ENCODE peak calls at places on chromosome 6, in nine cellular contexts. One of them, this sample, is unnamed.

GRCh38 chr6:35668096-35668495 is 20.6 kb downstream of the FKBP5 start:
- DNase-seq in DMS79: no peak
- DNase-seq in A172: no peak
- DNase-seq in CD8-positive, alpha-beta T cell: no peak
- DNase-seq in hepatic stellate cell: no peak
- DNase-seq in GM20000: no peak
- DNase-seq in HS-5: no peak
- DNase-seq in SK-N-SH: no peak
- DNase-seq in stimulated activated CD8-positive, alpha-beta memory T cell treated with anti-CD3 and anti-CD28 coated beads, Interleukin-15, amount 100 ng/mL, for 4 hours: no peak
- DNase-seq in this sample: no peak

GRCh38 chr6:34032856-34033255 is 113.0 kb downstream of the GRM4 start:
- DNase-seq in stimulated activated CD8-positive, alpha-beta memory T cell treated with anti-CD3 and anti-CD28 coated beads, Interleukin-15, amount 100 ng/mL, for 4 hours: no peak
- DNase-seq in HS-5: no peak
- DNase-seq in SK-N-SH: no peak
- DNase-seq in A172: no peak
- DNase-seq in hepatic stellate cell: no peak
- DNase-seq in GM20000: no peak
- DNase-seq in DMS79: no peak
- DNase-seq in CD8-positive, alpha-beta T cell: no peak
- DNase-seq in this sample: no peak

GRCh38 chr6:37008484-37009186 is 3.2 kb downstream of the FGD2 start:
- DNase-seq in CD8-positive, alpha-beta T cell: no peak
- DNase-seq in stimulated activated CD8-positive, alpha-beta memory T cell treated with anti-CD3 and anti-CD28 coated beads, Interleukin-15, amount 100 ng/mL, for 4 hours: no peak
- DNase-seq in A172: no peak
- DNase-seq in HS-5: no peak
- DNase-seq in hepatic stellate cell: no peak
- DNase-seq in DMS79: no peak
- DNase-seq in GM20000: no peak
- DNase-seq in SK-N-SH: no peak
- DNase-seq in this sample: no peak

GRCh38 chr6:68738039-68738438 is 103.0 kb downstream of the ADGRB3 start:
- DNase-seq in A172: no peak
- DNase-seq in HS-5: no peak
- DNase-seq in stimulated activated CD8-positive, alpha-beta memory T cell treated with anti-CD3 and anti-CD28 coated beads, Interleukin-15, amount 100 ng/mL, for 4 hours: no peak
- DNase-seq in GM20000: no peak
- DNase-seq in DMS79: no peak
- DNase-seq in SK-N-SH: no peak
- DNase-seq in hepatic stellate cell: no peak
- DNase-seq in CD8-positive, alpha-beta T cell: no peak
- DNase-seq in this sample: no peak

GRCh38 chr6:13226071-13226470 is 102.3 kb downstream of the TBC1D7 start:
- DNase-seq in GM20000: no peak
- DNase-seq in DMS79: no peak
- DNase-seq in HS-5: no peak
- DNase-seq in stimulated activated CD8-positive, alpha-beta memory T cell treated with anti-CD3 and anti-CD28 coated beads, Interleukin-15, amount 100 ng/mL, for 4 hours: no peak
- DNase-seq in SK-N-SH: no peak
- DNase-seq in A172: no peak
- DNase-seq in hepatic stellate cell: no peak
- DNase-seq in CD8-positive, alpha-beta T cell: no peak
- DNase-seq in this sample: no peak

GRCh38 chr6:37340639-37340943 is 13.2 kb upstream of the RNF8 start:
- DNase-seq in CD8-positive, alpha-beta T cell: no peak
- DNase-seq in HS-5: no peak
- DNase-seq in hepatic stellate cell: no peak
- DNase-seq in A172: no peak
- DNase-seq in GM20000: no peak
- DNase-seq in SK-N-SH: no peak
- DNase-seq in DMS79: no peak
- DNase-seq in stimulated activated CD8-positive, alpha-beta memory T cell treated with anti-CD3 and anti-CD28 coated beads, Interleukin-15, amount 100 ng/mL, for 4 hours: no peak
- DNase-seq in this sample: no peak

GRCh38 chr6:141682391-141682790 is 450.3 kb upstream of the GJE1 start:
- DNase-seq in hepatic stellate cell: no peak
- DNase-seq in CD8-positive, alpha-beta T cell: no peak
- DNase-seq in stimulated activated CD8-positive, alpha-beta memory T cell treated with anti-CD3 and anti-CD28 coated beads, Interleukin-15, amount 100 ng/mL, for 4 hours: no peak
- DNase-seq in A172: no peak
- DNase-seq in GM20000: no peak
- DNase-seq in HS-5: peak; percentile 37
- DNase-seq in DMS79: no peak
- DNase-seq in SK-N-SH: no peak
- DNase-seq in this sample: no peak

GRCh38 chr6:12941422-12941821 is 224.9 kb downstream of the PHACTR1 start:
- DNase-seq in SK-N-SH: no peak
- DNase-seq in GM20000: no peak
- DNase-seq in HS-5: no peak
- DNase-seq in DMS79: no peak
- DNase-seq in stimulated activated CD8-positive, alpha-beta memory T cell treated with anti-CD3 and anti-CD28 coated beads, Interleukin-15, amount 100 ng/mL, for 4 hours: no peak
- DNase-seq in CD8-positive, alpha-beta T cell: no peak
- DNase-seq in A172: peak; percentile 40
- DNase-seq in hepatic stellate cell: no peak
- DNase-seq in this sample: no peak

GRCh38 chr6:6131492-6132109 is 124.9 kb upstream of the NRN1 start:
- DNase-seq in HS-5: no peak
- DNase-seq in hepatic stellate cell: no peak
- DNase-seq in SK-N-SH: peak; percentile 22
- DNase-seq in CD8-positive, alpha-beta T cell: no peak
- DNase-seq in GM20000: peak; percentile 58
- DNase-seq in A172: no peak
- DNase-seq in DMS79: no peak
- DNase-seq in stimulated activated CD8-positive, alpha-beta memory T cell treated with anti-CD3 and anti-CD28 coated beads, Interleukin-15, amount 100 ng/mL, for 4 hours: no peak
- DNase-seq in this sample: peak; percentile 19

GRCh38 chr6:39153766-39154397 is 38.9 kb upstream of the SAYSD1 start:
- DNase-seq in CD8-positive, alpha-beta T cell: no peak
- DNase-seq in A172: no peak
- DNase-seq in GM20000: no peak
- DNase-seq in stimulated activated CD8-positive, alpha-beta memory T cell treated with anti-CD3 and anti-CD28 coated beads, Interleukin-15, amount 100 ng/mL, for 4 hours: no peak
- DNase-seq in DMS79: no peak
- DNase-seq in SK-N-SH: no peak
- DNase-seq in hepatic stellate cell: no peak
- DNase-seq in HS-5: no peak
- DNase-seq in this sample: no peak

GRCh38 chr6:3911130-3911529 is 62.0 kb downstream of the FAM50B start:
- DNase-seq in hepatic stellate cell: no peak
- DNase-seq in DMS79: no peak
- DNase-seq in A172: peak; percentile 32
- DNase-seq in SK-N-SH: no peak
- DNase-seq in GM20000: no peak
- DNase-seq in stimulated activated CD8-positive, alpha-beta memory T cell treated with anti-CD3 and anti-CD28 coated beads, Interleukin-15, amount 100 ng/mL, for 4 hours: no peak
- DNase-seq in HS-5: no peak
- DNase-seq in CD8-positive, alpha-beta T cell: no peak
- DNase-seq in this sample: no peak

GRCh38 chr6:87904041-87904440 is 143.6 kb upstream of the SPACA1 start:
- DNase-seq in hepatic stellate cell: no peak
- DNase-seq in stimulated activated CD8-positive, alpha-beta memory T cell treated with anti-CD3 and anti-CD28 coated beads, Interleukin-15, amount 100 ng/mL, for 4 hours: no peak
- DNase-seq in SK-N-SH: no peak
- DNase-seq in GM20000: no peak
- DNase-seq in CD8-positive, alpha-beta T cell: no peak
- DNase-seq in A172: no peak
- DNase-seq in HS-5: no peak
- DNase-seq in DMS79: no peak
- DNase-seq in this sample: no peak

GRCh38 chr6:110703906-110704594 is 111.2 kb downstream of the CDK19 start:
- DNase-seq in HS-5: no peak
- DNase-seq in hepatic stellate cell: no peak
- DNase-seq in A172: no peak
- DNase-seq in stimulated activated CD8-positive, alpha-beta memory T cell treated with anti-CD3 and anti-CD28 coated beads, Interleukin-15, amount 100 ng/mL, for 4 hours: no peak
- DNase-seq in DMS79: no peak
- DNase-seq in SK-N-SH: no peak
- DNase-seq in CD8-positive, alpha-beta T cell: no peak
- DNase-seq in GM20000: no peak
- DNase-seq in this sample: no peak

GRCh38 chr6:40477246-40478126 is 109.7 kb downstream of the LRFN2 start:
- DNase-seq in DMS79: peak; percentile 54
- DNase-seq in CD8-positive, alpha-beta T cell: peak; percentile 62
- DNase-seq in GM20000: no peak
- DNase-seq in A172: peak; percentile 5
- DNase-seq in hepatic stellate cell: no peak
- DNase-seq in SK-N-SH: peak; percentile 56
- DNase-seq in stimulated activated CD8-positive, alpha-beta memory T cell treated with anti-CD3 and anti-CD28 coated beads, Interleukin-15, amount 100 ng/mL, for 4 hours: peak; percentile 1
- DNase-seq in HS-5: no peak
- DNase-seq in this sample: peak; percentile 25

GRCh38 chr6:43817192-43817591 is 47.2 kb downstream of the VEGFA start:
- DNase-seq in HS-5: no peak
- DNase-seq in DMS79: no peak
- DNase-seq in stimulated activated CD8-positive, alpha-beta memory T cell treated with anti-CD3 and anti-CD28 coated beads, Interleukin-15, amount 100 ng/mL, for 4 hours: no peak
- DNase-seq in GM20000: peak; percentile 41
- DNase-seq in SK-N-SH: no peak
- DNase-seq in hepatic stellate cell: peak; percentile 50
- DNase-seq in CD8-positive, alpha-beta T cell: no peak
- DNase-seq in A172: peak; percentile 55
- DNase-seq in this sample: no peak

GRCh38 chr6:116392158-116393032 is 21.6 kb downstream of the DSE start:
- DNase-seq in GM20000: no peak
- DNase-seq in SK-N-SH: no peak
- DNase-seq in DMS79: no peak
- DNase-seq in stimulated activated CD8-positive, alpha-beta memory T cell treated with anti-CD3 and anti-CD28 coated beads, Interleukin-15, amount 100 ng/mL, for 4 hours: no peak
- DNase-seq in CD8-positive, alpha-beta T cell: peak; percentile 26
- DNase-seq in hepatic stellate cell: no peak
- DNase-seq in A172: no peak
- DNase-seq in HS-5: no peak
- DNase-seq in this sample: peak; percentile 35

GRCh38 chr6:22551280-22551679 is 18.1 kb upstream of the HDGFL1 start:
- DNase-seq in SK-N-SH: no peak
- DNase-seq in CD8-positive, alpha-beta T cell: no peak
- DNase-seq in stimulated activated CD8-positive, alpha-beta memory T cell treated with anti-CD3 and anti-CD28 coated beads, Interleukin-15, amount 100 ng/mL, for 4 hours: no peak
- DNase-seq in DMS79: no peak
- DNase-seq in A172: no peak
- DNase-seq in GM20000: no peak
- DNase-seq in HS-5: no peak
- DNase-seq in hepatic stellate cell: no peak
- DNase-seq in this sample: no peak

GRCh38 chr6:19394051-19394450 is 443.1 kb upstream of the ID4 start:
- DNase-seq in SK-N-SH: no peak
- DNase-seq in GM20000: no peak
- DNase-seq in hepatic stellate cell: no peak
- DNase-seq in HS-5: no peak
- DNase-seq in stimulated activated CD8-positive, alpha-beta memory T cell treated with anti-CD3 and anti-CD28 coated beads, Interleukin-15, amount 100 ng/mL, for 4 hours: no peak
- DNase-seq in DMS79: no peak
- DNase-seq in A172: no peak
- DNase-seq in CD8-positive, alpha-beta T cell: no peak
- DNase-seq in this sample: no peak

GRCh38 chr6:33962673-33963072 is 158.9 kb upstream of the MLN start:
- DNase-seq in HS-5: no peak
- DNase-seq in DMS79: no peak
- DNase-seq in A172: no peak
- DNase-seq in hepatic stellate cell: no peak
- DNase-seq in CD8-positive, alpha-beta T cell: no peak
- DNase-seq in SK-N-SH: no peak
- DNase-seq in GM20000: no peak
- DNase-seq in stimulated activated CD8-positive, alpha-beta memory T cell treated with anti-CD3 and anti-CD28 coated beads, Interleukin-15, amount 100 ng/mL, for 4 hours: no peak
- DNase-seq in this sample: no peak

GRCh38 chr6:93369586-93370134 is 49.7 kb downstream of the EPHA7 start:
- DNase-seq in A172: no peak
- DNase-seq in GM20000: no peak
- DNase-seq in SK-N-SH: no peak
- DNase-seq in stimulated activated CD8-positive, alpha-beta memory T cell treated with anti-CD3 and anti-CD28 coated beads, Interleukin-15, amount 100 ng/mL, for 4 hours: no peak
- DNase-seq in hepatic stellate cell: no peak
- DNase-seq in HS-5: no peak
- DNase-seq in CD8-positive, alpha-beta T cell: no peak
- DNase-seq in DMS79: no peak
- DNase-seq in this sample: no peak

GRCh38 chr6:2915150-2915549 is 12.0 kb upstream of the SERPINB9 start:
- DNase-seq in SK-N-SH: no peak
- DNase-seq in A172: no peak
- DNase-seq in hepatic stellate cell: no peak
- DNase-seq in HS-5: no peak
- DNase-seq in DMS79: no peak
- DNase-seq in CD8-positive, alpha-beta T cell: no peak
- DNase-seq in GM20000: no peak
- DNase-seq in stimulated activated CD8-positive, alpha-beta memory T cell treated with anti-CD3 and anti-CD28 coated beads, Interleukin-15, amount 100 ng/mL, for 4 hours: no peak
- DNase-seq in this sample: no peak

GRCh38 chr6:45920819-45921511 is 94.7 kb downstream of the CLIC5 start:
- DNase-seq in CD8-positive, alpha-beta T cell: no peak
- DNase-seq in stimulated activated CD8-positive, alpha-beta memory T cell treated with anti-CD3 and anti-CD28 coated beads, Interleukin-15, amount 100 ng/mL, for 4 hours: no peak
- DNase-seq in hepatic stellate cell: no peak
- DNase-seq in SK-N-SH: no peak
- DNase-seq in GM20000: peak; percentile 57
- DNase-seq in A172: no peak
- DNase-seq in DMS79: no peak
- DNase-seq in HS-5: no peak
- DNase-seq in this sample: no peak

GRCh38 chr6:97885230-97885772 is 602.3 kb upstream of the MMS22L start:
- DNase-seq in hepatic stellate cell: no peak
- DNase-seq in CD8-positive, alpha-beta T cell: no peak
- DNase-seq in SK-N-SH: no peak
- DNase-seq in A172: no peak
- DNase-seq in DMS79: no peak
- DNase-seq in HS-5: no peak
- DNase-seq in stimulated activated CD8-positive, alpha-beta memory T cell treated with anti-CD3 and anti-CD28 coated beads, Interleukin-15, amount 100 ng/mL, for 4 hours: no peak
- DNase-seq in GM20000: no peak
- DNase-seq in this sample: no peak

GRCh38 chr6:74479960-74480359 is 725.9 kb downstream of the COL12A1 start:
- DNase-seq in DMS79: no peak
- DNase-seq in CD8-positive, alpha-beta T cell: no peak
- DNase-seq in hepatic stellate cell: no peak
- DNase-seq in GM20000: no peak
- DNase-seq in SK-N-SH: no peak
- DNase-seq in stimulated activated CD8-positive, alpha-beta memory T cell treated with anti-CD3 and anti-CD28 coated beads, Interleukin-15, amount 100 ng/mL, for 4 hours: no peak
- DNase-seq in HS-5: no peak
- DNase-seq in A172: no peak
- DNase-seq in this sample: no peak

GRCh38 chr6:147005499-147005898 is 198.7 kb upstream of the STXBP5 start:
- DNase-seq in A172: no peak
- DNase-seq in CD8-positive, alpha-beta T cell: no peak
- DNase-seq in hepatic stellate cell: no peak
- DNase-seq in GM20000: no peak
- DNase-seq in DMS79: no peak
- DNase-seq in stimulated activated CD8-positive, alpha-beta memory T cell treated with anti-CD3 and anti-CD28 coated beads, Interleukin-15, amount 100 ng/mL, for 4 hours: no peak
- DNase-seq in SK-N-SH: no peak
- DNase-seq in HS-5: no peak
- DNase-seq in this sample: no peak

GRCh38 chr6:47094351-47094925 is 52.3 kb upstream of the ADGRF1 start:
- DNase-seq in CD8-positive, alpha-beta T cell: no peak
- DNase-seq in GM20000: no peak
- DNase-seq in SK-N-SH: no peak
- DNase-seq in DMS79: no peak
- DNase-seq in hepatic stellate cell: no peak
- DNase-seq in A172: no peak
- DNase-seq in stimulated activated CD8-positive, alpha-beta memory T cell treated with anti-CD3 and anti-CD28 coated beads, Interleukin-15, amount 100 ng/mL, for 4 hours: no peak
- DNase-seq in HS-5: no peak
- DNase-seq in this sample: no peak

GRCh38 chr6:137105375-137105774 is 60.6 kb upstream of the IL20RA start:
- DNase-seq in DMS79: no peak
- DNase-seq in A172: no peak
- DNase-seq in CD8-positive, alpha-beta T cell: no peak
- DNase-seq in HS-5: no peak
- DNase-seq in SK-N-SH: no peak
- DNase-seq in GM20000: no peak
- DNase-seq in hepatic stellate cell: no peak
- DNase-seq in stimulated activated CD8-positive, alpha-beta memory T cell treated with anti-CD3 and anti-CD28 coated beads, Interleukin-15, amount 100 ng/mL, for 4 hours: no peak
- DNase-seq in this sample: no peak

GRCh38 chr6:81773887-81774286 is 21.4 kb upstream of the TENT5A start:
- DNase-seq in SK-N-SH: no peak
- DNase-seq in stimulated activated CD8-positive, alpha-beta memory T cell treated with anti-CD3 and anti-CD28 coated beads, Interleukin-15, amount 100 ng/mL, for 4 hours: no peak
- DNase-seq in GM20000: no peak
- DNase-seq in CD8-positive, alpha-beta T cell: no peak
- DNase-seq in A172: no peak
- DNase-seq in HS-5: no peak
- DNase-seq in DMS79: no peak
- DNase-seq in hepatic stellate cell: no peak
- DNase-seq in this sample: no peak

GRCh38 chr6:167747645-167748044 is 79.1 kb upstream of the AFDN start:
- DNase-seq in hepatic stellate cell: no peak
- DNase-seq in CD8-positive, alpha-beta T cell: no peak
- DNase-seq in DMS79: no peak
- DNase-seq in stimulated activated CD8-positive, alpha-beta memory T cell treated with anti-CD3 and anti-CD28 coated beads, Interleukin-15, amount 100 ng/mL, for 4 hours: no peak
- DNase-seq in GM20000: no peak
- DNase-seq in SK-N-SH: no peak
- DNase-seq in A172: no peak
- DNase-seq in HS-5: no peak
- DNase-seq in this sample: no peak

GRCh38 chr6:6694825-6695710 is 106.5 kb downstream of the LY86 start:
- DNase-seq in A172: no peak
- DNase-seq in SK-N-SH: no peak
- DNase-seq in CD8-positive, alpha-beta T cell: no peak
- DNase-seq in DMS79: no peak
- DNase-seq in stimulated activated CD8-positive, alpha-beta memory T cell treated with anti-CD3 and anti-CD28 coated beads, Interleukin-15, amount 100 ng/mL, for 4 hours: no peak
- DNase-seq in HS-5: no peak
- DNase-seq in GM20000: no peak
- DNase-seq in hepatic stellate cell: no peak
- DNase-seq in this sample: no peak

GRCh38 chr6:147503587-147503986 is 4.9 kb upstream of the SAMD5 start:
- DNase-seq in hepatic stellate cell: no peak
- DNase-seq in HS-5: no peak
- DNase-seq in SK-N-SH: no peak
- DNase-seq in A172: no peak
- DNase-seq in CD8-positive, alpha-beta T cell: no peak
- DNase-seq in GM20000: no peak
- DNase-seq in stimulated activated CD8-positive, alpha-beta memory T cell treated with anti-CD3 and anti-CD28 coated beads, Interleukin-15, amount 100 ng/mL, for 4 hours: no peak
- DNase-seq in DMS79: no peak
- DNase-seq in this sample: no peak

This sample was measured in CD4-positive, alpha-beta memory T cell.